ENCODE peak calls at places on chromosomes 11 and 22, in six cellular contexts. L is colonic mucosa, C is K562, X is HCT116, B is mesenchymal stem cell, K is neural progenitor cell. G is an unnamed sample.

GRCh38 chr11:16880184-16880583 is 134.0 kb downstream of the PLEKHA7 start:
- DNase-seq in X (no peak), K (no peak), C (no peak), B (no peak), L (no peak), G (no peak)

GRCh38 chr22:38176170-38176741 is 5.4 kb downstream of the PLA2G6 start:
- DNase-seq in K (no peak), C (no peak), L (no peak), B (peak; percentile 95), X (no peak), G (peak; percentile 92)

GRCh38 chr22:31659246-31659645 is 2.8 kb downstream of the PISD start:
- DNase-seq in B (no peak), X (no peak), L (no peak), K (no peak), C (no peak), G (no peak)

GRCh38 chr22:16970446-16970845 is 37.6 kb downstream of the GAB4 start:
- DNase-seq in L (no peak), B (no peak), K (no peak), C (no peak), X (no peak), G (no peak)

GRCh38 chr11:3959015-3959917 is 103.8 kb downstream of the STIM1 start:
- DNase-seq in C (peak; percentile 48), L (no peak), K (peak; percentile 21), X (no peak), B (peak; percentile 41), G (no peak)

GRCh38 chr11:57785072-57785471 is 23.5 kb downstream of the CTNND1 start:
- DNase-seq in X (no peak), C (no peak), K (no peak), B (no peak), L (no peak), G (no peak)

GRCh38 chr11:66113132-66113856 is 43.2 kb downstream of the PACS1 start:
- DNase-seq in X (peak; percentile 43), B (peak; percentile 88), C (no peak), K (no peak), L (no peak), G (no peak)

GRCh38 chr11:61507962-61508824 is at the start of gene LRRC10B:
- DNase-seq in L (peak; percentile 84), B (no peak), C (peak; percentile 84), K (peak; percentile 96), X (peak; percentile 52), G (no peak)

GRCh38 chr11:112651345-112651744 is 309.9 kb upstream of the NCAM1 start:
- DNase-seq in L (no peak), X (no peak), B (no peak), K (no peak), C (no peak), G (no peak)

GRCh38 chr11:68324241-68324640 is 11.8 kb downstream of the LRP5 start:
- DNase-seq in B (no peak), X (no peak), C (no peak), L (no peak), K (no peak), G (no peak)
- H3K9ac ChIP-seq in B (no peak overlapping the region), X (no peak overlapping the region), C (no peak overlapping the region), L (no peak overlapping the region), K (no peak overlapping the region), G (no peak overlapping the region)

GRCh38 chr11:67396587-67397398 is 4.9 kb downstream of the PPP1CA start:
- DNase-seq in K (no peak), L (no peak), B (no peak), X (no peak), C (no peak), G (no peak)

GRCh38 chr11:67396258-67396581 is 4.4 kb downstream of the RAD9A start:
- DNase-seq in B (no peak), X (no peak), C (no peak), L (no peak), K (no peak), G (no peak)

GRCh38 chr11:67398661-67399563 is 2.7 kb downstream of the PPP1CA start:
- DNase-seq in X (no peak), K (no peak), C (no peak), L (no peak), B (no peak), G (no peak)

GRCh38 chr11:67397986-67398660 is 3.5 kb downstream of the PPP1CA start:
- DNase-seq in X (no peak), K (no peak), L (no peak), C (no peak), B (no peak), G (no peak)

DNA sequence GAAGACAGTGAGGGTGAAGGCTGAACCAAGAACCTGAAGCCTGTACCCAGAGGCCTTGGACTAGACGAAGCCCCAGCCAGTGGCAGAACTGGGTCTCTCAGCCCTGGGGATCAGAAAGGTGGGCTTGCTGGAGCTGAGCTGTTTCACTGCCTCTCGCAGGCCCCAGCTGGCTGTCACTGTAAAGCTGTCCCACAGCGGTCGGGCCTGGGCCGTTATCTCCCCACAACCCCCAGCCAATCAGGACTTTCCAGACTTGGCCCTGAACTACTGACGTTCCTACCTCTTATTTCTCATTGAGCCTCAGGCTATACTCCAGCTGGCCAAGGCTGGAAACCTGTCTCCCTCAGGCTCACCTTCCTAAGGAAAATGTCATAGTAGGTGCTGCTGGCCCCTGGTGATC is 4.1 kb downstream of the PPP1CA start:
- DNase-seq in C (no peak), K (no peak), X (no peak), B (no peak), L (no peak), G (no peak)
- H3K36me3 ChIP-seq in C (peaks cover 69% of the 10 kb centered on the region), K (no peaks in the 10 kb centered on the region), X (peaks cover 13% of the 10 kb centered on the region), B (peaks cover 64% of the 10 kb centered on the region), L (peaks cover 17% of the 10 kb centered on the region), G (peaks cover 2% of the 10 kb centered on the region)

DNA sequence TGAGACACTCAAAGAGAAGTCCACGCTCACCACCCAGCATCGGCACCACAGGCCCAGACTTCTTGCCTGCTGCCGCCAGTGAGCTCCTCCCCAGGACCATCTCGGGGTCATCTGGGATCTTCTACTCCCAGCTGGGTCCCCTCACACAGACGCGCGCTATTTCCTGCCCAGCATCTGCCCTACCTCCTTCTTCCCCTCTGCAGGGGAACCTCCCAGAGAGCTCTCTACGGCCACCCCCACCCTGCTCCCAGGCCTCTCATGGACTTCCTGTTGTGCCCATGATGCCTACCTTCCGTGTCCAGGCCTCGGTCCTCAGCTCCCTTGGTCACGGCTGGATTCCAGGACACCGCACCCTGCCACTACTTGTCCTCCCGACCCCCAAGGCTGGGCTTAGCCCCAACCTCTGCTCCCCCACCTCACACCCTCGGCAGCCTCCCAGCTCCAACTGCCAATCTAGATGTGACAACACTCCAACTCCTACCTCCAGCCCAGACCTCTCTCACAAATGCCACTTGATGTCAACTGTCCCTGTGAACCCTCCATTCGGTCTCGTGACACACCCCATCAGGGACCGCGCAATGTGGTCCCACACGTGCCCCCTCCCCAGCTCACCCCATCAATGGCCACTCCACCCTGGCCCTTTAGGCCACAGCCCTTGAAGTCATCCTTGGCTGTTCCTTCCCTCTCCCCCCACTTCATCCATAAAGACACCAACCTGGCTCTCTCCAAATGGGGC is 45.3 kb downstream of the SGSM3 start:
- DNase-seq in L (no peak), X (no peak), B (no peak), K (no peak), C (no peak), G (peak; percentile 91)
- H3K9ac ChIP-seq in L (no peak overlapping the region), X (no peak overlapping the region), B (no peak overlapping the region), K (no peak overlapping the region), C (peak overlapping the region; percentile 26), G (no peak overlapping the region)

GRCh38 chr22:18085188-18085587 is 7.4 kb downstream of the PEX26 start:
- DNase-seq in C (no peak), B (no peak), L (peak; percentile 77), X (no peak), K (no peak), G (no peak)
- H3K36me3 ChIP-seq in C (peaks cover 81% of the 10 kb centered on the region), B (peaks cover 54% of the 10 kb centered on the region), L (peaks cover 12% of the 10 kb centered on the region), X (peaks cover 51% of the 10 kb centered on the region), K (no peaks in the 10 kb centered on the region), G (peaks cover 41% of the 10 kb centered on the region)

GRCh38 chr22:36221799-36222751 is 17.3 kb downstream of the APOL2 start:
- DNase-seq in B (peak; percentile 32), X (peak; percentile 32), K (peak; percentile 81), C (peak; percentile 39), L (peak; percentile 41), G (no peak)

GRCh38 chr22:36222887-36223450 is 16.4 kb downstream of the APOL2 start:
- DNase-seq in K (no peak), L (no peak), B (no peak), X (no peak), C (no peak), G (no peak)

GRCh38 chr22:36223504-36223903 is 15.8 kb downstream of the APOL2 start:
- DNase-seq in X (no peak), B (no peak), K (no peak), L (no peak), C (no peak), G (no peak)

GRCh38 chr22:36218648-36219047 is 17.0 kb upstream of the APOL4 start:
- DNase-seq in X (no peak), L (no peak), B (no peak), K (no peak), C (no peak), G (no peak)

GRCh38 chr22:36220457-36220921 is 18.8 kb downstream of the APOL2 start:
- DNase-seq in C (no peak), K (peak; percentile 31), B (peak; percentile 29), X (no peak), L (no peak), G (no peak)
- H3K9ac ChIP-seq in C (no peak overlapping the region), K (no peak overlapping the region), B (peak overlapping the region; percentile 75), X (no peak overlapping the region), L (no peak overlapping the region), G (no peak overlapping the region)